ENCODE peak calls at places on chromosomes 4 and X, in eight cellular contexts. L is fibroblast of lung, S is left lung, V is uterus, P is endodermal cell, G is neural progenitor cell, I is MM.1S, B is adipocyte. F is an unnamed sample. For H3K4me1 and H3K36me3, the result is how much of the 10 kb centered on the place peaks cover.

GRCh38 chr4:26087108-26087507 is 173.1 kb downstream of the SMIM20 start:
- DNase-seq in L (peak), S (no peak), V (no peak), P (no peak), G (no peak), I (no peak), B (no peak), F (no peak)

GRCh38 chrX:49233887-49234555 is 881 bp upstream of the CACNA1F start:
- DNase-seq in L (no peak), S (no peak), V (no peak), P (no peak), G (no peak), I (no peak), B (no peak), F (no peak)

GRCh38 chr4:164959896-164960295 is 17.6 kb downstream of the TRIM61 start:
- DNase-seq in L (no peak), S (no peak), V (no peak), P (no peak), G (no peak), I (no peak), B (peak), F (no peak)

GRCh38 chr4:25723409-25723808 is 67.8 kb downstream of the SLC34A2 start:
- DNase-seq in L (peak), S (no peak), V (no peak), P (no peak), G (no peak), I (no peak), B (peak), F (no peak)

GRCh38 chrX:107483976-107484726 is 34.7 kb downstream of the FRMPD3 start:
- DNase-seq in L (peak), S (no peak), V (peak), P (peak), G (peak), I (no peak), B (no peak), F (no peak)

GRCh38 chr4:110099638-110100037 is 98.8 kb downstream of the ELOVL6 start:
- DNase-seq in L (no peak), S (no peak), V (no peak), P (no peak), G (no peak), I (no peak), B (no peak), F (no peak)

GRCh38 chr4:3442959-3443749 is 1.4 kb downstream of the HGFAC start:
- DNase-seq in L (no peak), S (peak), V (peak), P (peak), G (peak), I (peak), B (peak), F (peak)

GRCh38 chrX:136128743-136129142 is 18.6 kb upstream of the FHL1 start:
- DNase-seq in L (no peak), S (no peak), V (no peak), P (no peak), G (no peak), I (no peak), B (no peak), F (no peak)

GRCh38 chr4:186727149-186727976 is 3.7 kb upstream of the FAT1 start:
- DNase-seq in L (peak), S (no peak), V (no peak), P (no peak), G (peak), I (no peak), B (peak), F (no peak)

GRCh38 chrX:43025806-43026205 is 247.8 kb upstream of the PPP1R2C start:
- DNase-seq in L (no peak), S (no peak), V (no peak), P (no peak), G (no peak), I (no peak), B (no peak), F (no peak)

GRCh38 chrX:7261672-7262332 is 113.8 kb upstream of the PUDP start:
- DNase-seq in L (no peak), S (no peak), V (no peak), P (no peak), G (no peak), I (peak), B (no peak), F (no peak)

GRCh38 chrX:150088042-150088441 is 149.8 kb upstream of the EOLA2 start:
- DNase-seq in L (no peak), S (no peak), V (no peak), P (no peak), G (no peak), I (no peak), B (no peak), F (no peak)

GRCh38 chr4:83631066-83631465 is 95.2 kb downstream of the GPAT3 start:
- DNase-seq in L (peak), S (no peak), V (no peak), P (no peak), G (no peak), I (no peak), B (peak), F (no peak)

GRCh38 chrX:47283015-47283771 is 50.4 kb downstream of the USP11 start:
- DNase-seq in L (peak), S (no peak), V (peak), P (no peak), G (no peak), I (no peak), B (peak), F (no peak)

GRCh38 chr4:100075056-100075455 is 115.2 kb downstream of the DDIT4L start:
- DNase-seq in L (peak), S (no peak), V (no peak), P (no peak), G (no peak), I (no peak), B (peak), F (no peak)

GRCh38 chr4:109398928-109399327 is 34.7 kb upstream of the SEC24B start:
- DNase-seq in L (no peak), S (no peak), V (no peak), P (no peak), G (no peak), I (no peak), B (no peak), F (no peak)

GRCh38 chr4:102826890-102827673 is at the start of gene UBE2D3:
- DNase-seq in L (peak), S (peak), V (peak), P (peak), G (peak), I (peak), B (peak), F (peak)

GRCh38 chr4:40197879-40198689 is 1.3 kb downstream of the RHOH start:
- DNase-seq in L (no peak), S (no peak), V (no peak), P (no peak), G (no peak), I (peak), B (no peak), F (no peak)

GRCh38 chr4:80535551-80535950 is 200.0 kb downstream of the CFAP299 start:
- DNase-seq in L (no peak), S (no peak), V (no peak), P (no peak), G (no peak), I (no peak), B (no peak), F (no peak)

GRCh38 chr4:56790566-56791175 is 30.8 kb downstream of the SPINK2 start:
- DNase-seq in L (no peak), S (no peak), V (no peak), P (no peak), G (no peak), I (no peak), B (peak), F (no peak)

GRCh38 chr4:158229768-158230167 is 19.5 kb downstream of the TMEM144 start:
- DNase-seq in L (no peak), S (no peak), V (no peak), P (peak), G (peak), I (no peak), B (no peak), F (no peak)

GRCh38 chr4:174037049-174037448 is 246.4 kb downstream of the FBXO8 start:
- DNase-seq in L (no peak), S (no peak), V (no peak), P (no peak), G (no peak), I (no peak), B (no peak), F (no peak)

GRCh38 chr4:158673633-158674032 is 1.5 kb downstream of the ETFDH start:
- DNase-seq in L (no peak), S (no peak), V (no peak), P (no peak), G (no peak), I (no peak), B (no peak), F (no peak)

GRCh38 chr4:10030946-10031662 is 9.8 kb upstream of the SLC2A9 start:
- DNase-seq in L (no peak), S (no peak), V (no peak), P (peak), G (no peak), I (no peak), B (no peak), F (no peak)

GRCh38 chr4:66741081-66741480 is 804.2 kb downstream of the CENPC start:
- DNase-seq in L (peak), S (no peak), V (no peak), P (no peak), G (no peak), I (no peak), B (peak), F (no peak)

GRCh38 chr4:78774395-78774794 is 1.8 kb upstream of the BMP2K start:
- DNase-seq in L (no peak), S (no peak), V (no peak), P (no peak), G (no peak), I (peak), B (no peak), F (no peak)

GRCh38 chr4:16226816-16227461 is 668 bp upstream of the TAPT1 start:
- DNase-seq in L (peak), S (peak), V (peak), P (peak), G (peak), I (peak), B (peak), F (peak)

GRCh38 chr4:111512081-111512774 is 633.0 kb upstream of the FAM241A start:
- DNase-seq in L (peak), S (no peak), V (no peak), P (no peak), G (no peak), I (no peak), B (peak), F (no peak)

GRCh38 chr4:1872918-1873269 is 1.7 kb downstream of the NSD2 start:
- DNase-seq in L (peak), S (no peak), V (no peak), P (no peak), G (no peak), I (peak), B (peak), F (no peak)
- H3K4me1 ChIP-seq in L (under half), S (under half), V (under half), P (under half), G (under half), I (under half), B (under half), F (under half)

GRCh38 chr4:107643021-107643420 is 77.0 kb downstream of the PAPSS1 start:
- DNase-seq in L (no peak), S (no peak), V (no peak), P (no peak), G (no peak), I (no peak), B (peak), F (no peak)
- H3K36me3 ChIP-seq in L (under half), S (under half), V (under half), P (under half), G (under half), I (under half), B (under half), F (under half)

GRCh38 chr4:125334936-125335335 is 20.2 kb downstream of the FAT4 start:
- DNase-seq in L (no peak), S (no peak), V (no peak), P (no peak), G (no peak), I (no peak), B (no peak), F (no peak)
- H3K4me3 ChIP-seq in L (no peak), S (no peak), V (no peak), P (no peak), G (no peak), I (no peak), B (no peak), F (no peak)

DNA sequence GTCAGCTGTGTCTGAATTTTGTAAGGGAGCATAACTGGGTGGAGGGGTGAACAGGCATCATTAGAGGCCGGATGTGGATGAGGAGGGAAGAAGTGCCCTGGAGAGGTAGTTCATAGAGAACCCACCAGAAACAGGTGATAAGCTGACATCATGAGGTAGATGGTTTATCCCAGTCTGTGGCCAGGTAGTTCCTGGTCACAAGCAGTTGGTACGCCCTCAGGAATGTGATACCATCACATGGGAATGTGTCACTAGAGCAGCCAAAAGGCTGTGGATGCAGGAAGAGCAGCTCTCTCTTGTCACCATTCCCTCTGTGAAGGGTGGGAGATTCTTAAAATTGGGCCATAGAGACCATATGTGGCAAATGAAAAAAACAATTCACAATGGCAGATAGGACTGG is 21.9 kb downstream of the MSN start:
- DNase-seq in L (no peak), S (no peak), V (no peak), P (no peak), G (no peak), I (no peak), B (no peak), F (no peak)
- H3K4me1 ChIP-seq in L (under half), S (half or more), V (under half), P (under half), G (under half), I (under half), B (under half), F (under half)

GRCh38 chrX:2723316-2723879 is 28.4 kb upstream of the XG start:
- DNase-seq in L (no peak), S (no peak), V (no peak), P (no peak), G (no peak), I (no peak), B (no peak), F (no peak)
- H3K36me3 ChIP-seq in L (under half), S (half or more), V (under half), P (half or more), G (under half), I (under half), B (half or more), F (under half)

GRCh38 chrX:20217906-20218305 is 48.8 kb downstream of the RPS6KA3 start:
- DNase-seq in L (no peak), S (no peak), V (no peak), P (no peak), G (no peak), I (no peak), B (no peak), F (no peak)
- H3K4me3 ChIP-seq in L (no peak), S (peak), V (no peak), P (no peak), G (no peak), I (no peak), B (no peak), F (no peak)

GRCh38 chr4:142379277-142380051 is 466.6 kb downstream of the INPP4B start:
- DNase-seq in L (peak), S (no peak), V (no peak), P (peak), G (no peak), I (no peak), B (peak), F (peak)
- H3K4me1 ChIP-seq in L (under half), S (under half), V (under half), P (under half), G (under half), I (under half), B (under half), F (under half)

F was measured in pancreas.